ENCODE peak calls at places on chromosomes 12 and 14, in eight cellular contexts. G is AG09319, F is tibial artery, C is lung, I is endothelial cell of umbilical vein, T is MCF 10A, W is progenitor cell of endocrine pancreas, Q is right atrium auricular region. J is an unnamed sample.

GRCh38 chr12:119148049-119148448 is 30.7 kb upstream of the HSPB8 start:
- DNase-seq in I (no peak), F (no peak), T (no peak), W (no peak), G (no peak), C (no peak), Q (no peak), J (no peak)

GRCh38 chr14:102066041-102066451 is 20.8 kb downstream of the HSP90AA1 start:
- DNase-seq in G (no peak), Q (no peak), C (no peak), W (no peak), F (no peak), T (no peak), I (no peak), J (no peak)

GRCh38 chr14:49189381-49189780 is 396.8 kb downstream of the RPS29 start:
- DNase-seq in F (no peak), W (no peak), T (no peak), C (no peak), G (no peak), I (no peak), Q (no peak), J (no peak)

GRCh38 chr12:82525616-82526015 is 161.1 kb upstream of the TMTC2 start:
- DNase-seq in W (no peak), Q (no peak), C (no peak), F (no peak), G (no peak), T (no peak), I (no peak), J (no peak)

GRCh38 chr12:2811791-2812190 is 677 bp upstream of the ITFG2 start:
- DNase-seq in C (no peak), W (no peak), G (no peak), Q (no peak), T (no peak), F (no peak), I (no peak), J (no peak)

GRCh38 chr12:90978117-90978770 is 23.3 kb upstream of the CCER1 start:
- DNase-seq in G (peak), Q (no peak), C (no peak), T (peak), W (no peak), F (no peak), I (peak), J (peak)

GRCh38 chr14:37142835-37143499 is 29.4 kb downstream of the SLC25A21 start:
- DNase-seq in T (peak), I (peak), C (no peak), Q (no peak), G (peak), F (no peak), W (no peak), J (no peak)

GRCh38 chr12:42056130-42056529 is 88.5 kb downstream of the GXYLT1 start:
- DNase-seq in G (no peak), I (no peak), T (no peak), C (no peak), W (no peak), Q (no peak), F (no peak), J (no peak)

GRCh38 chr12:75349946-75350345 is 15.5 kb downstream of the GLIPR1L1 start:
- DNase-seq in C (no peak), Q (no peak), W (no peak), I (no peak), G (no peak), F (no peak), T (no peak), J (no peak)

GRCh38 chr12:88150063-88150462 is 8.0 kb downstream of the TMTC3 start:
- DNase-seq in G (no peak), T (no peak), I (no peak), Q (no peak), W (no peak), C (no peak), F (no peak), J (no peak)

GRCh38 chr12:103909811-103910210 is 20.4 kb upstream of the HSP90B1 start:
- DNase-seq in G (no peak), W (no peak), C (no peak), F (no peak), Q (no peak), T (no peak), I (no peak), J (no peak)

GRCh38 chr12:50992814-50993213 is 33.4 kb downstream of the SLC11A2 start:
- DNase-seq in W (no peak), G (no peak), C (no peak), Q (no peak), F (peak), T (no peak), I (peak), J (no peak)

GRCh38 chr12:101713059-101713682 is 15.7 kb downstream of the CHPT1 start:
- DNase-seq in G (no peak), I (no peak), F (peak), W (no peak), T (no peak), Q (peak), C (no peak), J (no peak)

GRCh38 chr12:92248977-92249376 is 103.3 kb upstream of the BTG1 start:
- DNase-seq in Q (no peak), I (no peak), T (peak), W (no peak), F (no peak), G (no peak), C (no peak), J (no peak)

GRCh38 chr12:102479984-102480383 is 379 bp downstream of the IGF1 start:
- DNase-seq in F (no peak), C (no peak), T (no peak), G (no peak), Q (no peak), I (no peak), W (no peak), J (no peak)

GRCh38 chr14:104731249-104731924 is 7.4 kb downstream of the ADSS1 start:
- DNase-seq in W (no peak), I (no peak), F (no peak), C (no peak), T (no peak), G (no peak), Q (no peak), J (no peak)

GRCh38 chr12:132558861-132559623 is 51.3 kb downstream of the LRCOL1 start:
- DNase-seq in T (no peak), Q (no peak), W (no peak), C (no peak), G (no peak), I (no peak), F (no peak), J (no peak)

GRCh38 chr12:132445884-132446471 is 44.0 kb upstream of the FBRSL1 start:
- DNase-seq in I (peak), F (no peak), G (peak), C (peak), Q (peak), W (no peak), T (no peak), J (no peak)

GRCh38 chr14:75726326-75726725 is 65.3 kb downstream of the TTLL5 start:
- DNase-seq in I (no peak), G (no peak), W (no peak), F (no peak), Q (no peak), T (no peak), C (no peak), J (no peak)

GRCh38 chr12:103642240-103642864 is 55.3 kb downstream of the STAB2 start:
- DNase-seq in F (no peak), W (no peak), C (no peak), I (no peak), Q (no peak), T (no peak), G (no peak), J (no peak)

GRCh38 chr12:62259311-62259992 is 752 bp upstream of the USP15 start:
- DNase-seq in I (no peak), W (no peak), T (no peak), Q (no peak), C (no peak), G (no peak), F (no peak), J (no peak)
- TF ChIP-seq CTCF in I (no peak), W (no peak), T (no peak), Q (no peak), C (no peak), G (no peak), F (no peak), J (no peak)

GRCh38 chr14:65834812-65835211 is 422.3 kb downstream of the FUT8 start:
- DNase-seq in W (no peak), T (no peak), G (no peak), C (no peak), F (no peak), I (no peak), Q (no peak), J (no peak)

GRCh38 chr14:65833256-65833880 is 420.8 kb downstream of the FUT8 start:
- DNase-seq in W (no peak), G (peak), Q (no peak), F (no peak), T (no peak), C (no peak), I (no peak), J (no peak)

GRCh38 chr14:65834051-65834450 is 421.5 kb downstream of the FUT8 start:
- DNase-seq in Q (no peak), G (no peak), F (no peak), C (no peak), W (no peak), T (no peak), I (no peak), J (no peak)

GRCh38 chr14:65835501-65835900 is 423.0 kb downstream of the FUT8 start:
- DNase-seq in G (no peak), T (no peak), C (no peak), F (no peak), I (no peak), W (no peak), Q (peak), J (no peak)

GRCh38 chr14:65832431-65833253 is 420.1 kb downstream of the FUT8 start:
- DNase-seq in C (no peak), G (no peak), Q (no peak), I (peak), F (peak), T (no peak), W (no peak), J (no peak)
- TF ChIP-seq CTCF in C (no peak), G (peak), Q (no peak), I (no peak), F (no peak), T (peak), W (peak), J (peak)

DNA sequence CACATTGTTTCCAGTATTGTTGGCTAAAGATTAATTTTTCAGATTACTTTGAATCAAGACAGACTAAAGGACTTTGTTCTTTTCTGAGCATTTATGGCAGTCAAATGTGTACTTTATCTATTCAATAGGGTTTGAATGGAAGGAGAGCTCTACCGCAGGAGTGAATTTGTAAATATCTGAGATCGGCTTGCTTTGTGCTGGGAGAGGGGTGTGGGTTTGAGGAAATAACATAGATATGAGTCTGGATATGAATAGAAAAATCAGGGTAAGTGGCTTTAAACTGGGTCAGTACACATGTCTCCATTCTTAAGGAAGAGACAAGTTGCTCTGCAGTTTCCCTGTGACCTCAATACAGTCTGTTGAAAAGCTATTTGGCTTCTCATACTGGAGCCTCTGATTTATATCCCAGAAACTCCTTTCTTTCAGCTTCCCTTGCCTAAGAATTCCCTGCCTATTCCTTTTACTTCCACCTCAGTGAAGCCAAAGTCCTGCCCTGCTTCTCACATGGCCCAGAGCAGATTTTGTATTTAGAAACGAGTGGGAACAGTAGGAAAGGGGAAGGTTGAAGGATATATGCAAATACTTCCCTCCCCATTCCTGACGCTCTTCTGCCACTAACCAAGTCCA is 153.5 kb upstream of the ATF7IP start:
- DNase-seq in G (no peak), T (no peak), Q (no peak), F (no peak), W (no peak), I (no peak), C (no peak), J (no peak)
- TF ChIP-seq CTCF in G (no peak), T (no peak), Q (no peak), F (no peak), W (no peak), I (no peak), C (no peak), J (no peak)

DNA sequence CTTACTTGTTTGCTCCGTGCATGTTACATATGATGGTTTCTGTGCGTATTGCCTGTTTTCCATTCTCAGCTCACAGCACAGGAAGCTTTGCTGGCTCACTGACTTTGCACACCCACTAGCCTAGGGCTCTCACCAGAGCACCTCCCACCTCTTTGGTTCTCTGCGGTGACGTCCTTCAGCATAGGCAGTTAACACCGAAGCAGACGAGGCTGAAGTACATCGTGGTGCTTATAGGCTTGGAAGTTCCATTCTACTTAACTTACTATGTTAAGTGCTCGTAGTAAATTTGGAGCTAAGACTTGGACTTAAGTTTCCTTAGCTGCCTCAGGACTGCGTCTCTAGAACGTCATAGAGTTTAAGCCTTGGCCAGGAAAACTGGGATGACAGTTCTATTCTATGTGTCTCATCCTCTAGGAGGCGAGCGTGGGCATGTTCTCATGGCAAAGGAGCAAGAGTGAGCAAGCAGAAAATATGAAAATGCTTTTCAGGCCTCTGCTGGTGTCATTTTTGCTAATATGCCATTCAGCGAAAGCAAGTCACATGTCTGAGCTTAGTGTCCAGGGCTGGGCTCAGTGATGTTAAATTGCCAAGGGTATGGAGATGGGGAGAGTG is 57.4 kb downstream of the NRXN3 start:
- DNase-seq in W (no peak), I (no peak), G (no peak), F (no peak), T (peak), C (no peak), Q (no peak), J (no peak)
- TF ChIP-seq CTCF in W (no peak), I (no peak), G (no peak), F (no peak), T (no peak), C (no peak), Q (no peak), J (no peak)

GRCh38 chr12:96132819-96133218 is 61.4 kb upstream of the ELK3 start:
- DNase-seq in W (no peak), I (peak), C (no peak), Q (no peak), T (peak), F (no peak), G (no peak), J (no peak)
- TF ChIP-seq CTCF in W (peak), I (peak), C (peak), Q (no peak), T (no peak), F (no peak), G (no peak), J (no peak)

DNA sequence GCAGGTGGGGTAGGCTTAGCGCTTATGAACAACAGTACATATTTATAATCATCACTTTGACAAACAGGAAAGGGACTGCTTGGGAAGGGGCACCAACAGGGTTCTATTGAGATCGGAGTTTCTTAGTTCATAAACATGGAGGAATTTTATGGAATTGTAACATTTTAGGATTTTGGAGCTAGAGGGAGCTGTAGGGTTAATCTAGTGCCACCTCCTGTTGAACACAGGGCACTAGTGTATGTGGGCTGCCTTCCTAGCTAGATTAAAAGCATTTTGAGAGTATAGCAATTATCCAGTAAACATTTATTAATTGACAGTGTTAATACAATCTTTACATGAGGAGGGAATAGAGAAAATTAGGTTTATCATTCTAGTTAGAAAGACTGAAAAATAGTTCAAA is 23.1 kb upstream of the TBC1D30 start:
- DNase-seq in I (peak), G (no peak), C (no peak), W (no peak), F (no peak), T (peak), Q (no peak), J (no peak)
- TF ChIP-seq CTCF in I (peak), G (peak), C (no peak), W (peak), F (no peak), T (no peak), Q (no peak), J (peak)

GRCh38 chr12:24773996-24774395 is 174.9 kb downstream of the BCAT1 start:
- DNase-seq in W (no peak), I (no peak), C (no peak), Q (no peak), F (no peak), T (no peak), G (no peak), J (no peak)

GRCh38 chr12:24777359-24777758 is 171.5 kb downstream of the BCAT1 start:
- DNase-seq in Q (no peak), W (no peak), I (no peak), F (no peak), G (no peak), T (no peak), C (no peak), J (no peak)

GRCh38 chr12:24780969-24781368 is 167.9 kb downstream of the BCAT1 start:
- DNase-seq in T (no peak), F (no peak), I (no peak), G (peak), W (no peak), Q (no peak), C (no peak), J (peak)

GRCh38 chr12:24776856-24777255 is 172.0 kb downstream of the BCAT1 start:
- DNase-seq in G (no peak), F (no peak), Q (no peak), T (peak), C (no peak), I (no peak), W (no peak), J (no peak)

DNA sequence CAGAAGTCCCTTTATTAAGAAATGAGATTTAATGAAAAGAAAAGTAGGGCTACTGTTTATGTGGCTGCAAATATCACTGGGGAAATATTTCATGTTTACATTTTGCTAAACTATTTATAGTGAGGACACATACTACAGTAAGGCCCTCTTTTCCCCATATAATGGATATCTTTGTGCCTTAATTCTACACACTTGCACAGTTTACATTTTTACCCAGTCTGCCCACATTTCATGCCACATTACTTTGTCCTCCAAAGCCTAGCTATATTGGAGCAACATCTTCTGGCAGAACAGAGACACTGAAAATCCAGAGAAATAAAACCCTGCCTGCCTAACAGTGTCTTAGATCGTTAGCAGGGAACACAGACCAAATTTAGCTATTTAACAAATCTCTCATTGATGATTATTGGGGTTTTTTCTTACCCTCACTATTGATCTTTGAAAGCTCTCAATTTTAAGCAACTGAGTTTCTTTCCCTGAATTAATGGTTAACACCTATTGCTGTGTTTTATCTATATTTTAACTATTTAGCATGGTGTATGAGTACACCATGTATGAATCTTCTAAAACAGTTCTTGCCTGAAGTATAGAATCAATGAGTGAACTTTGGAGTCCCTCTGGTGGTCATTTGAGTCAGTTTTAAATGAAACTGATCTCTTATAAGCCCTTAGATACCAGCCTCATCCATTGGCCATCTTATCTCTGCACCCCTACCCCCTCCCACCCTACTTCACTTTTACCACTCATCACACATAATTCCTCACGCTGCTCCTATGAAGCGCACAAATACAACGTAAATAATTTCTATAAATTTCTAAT is 170.2 kb downstream of the BCAT1 start:
- DNase-seq in Q (no peak), F (no peak), I (peak), C (no peak), W (no peak), G (peak), T (peak), J (no peak)
- TF ChIP-seq CTCF in Q (no peak), F (peak), I (peak), C (peak), W (peak), G (peak), T (peak), J (peak)

DNA sequence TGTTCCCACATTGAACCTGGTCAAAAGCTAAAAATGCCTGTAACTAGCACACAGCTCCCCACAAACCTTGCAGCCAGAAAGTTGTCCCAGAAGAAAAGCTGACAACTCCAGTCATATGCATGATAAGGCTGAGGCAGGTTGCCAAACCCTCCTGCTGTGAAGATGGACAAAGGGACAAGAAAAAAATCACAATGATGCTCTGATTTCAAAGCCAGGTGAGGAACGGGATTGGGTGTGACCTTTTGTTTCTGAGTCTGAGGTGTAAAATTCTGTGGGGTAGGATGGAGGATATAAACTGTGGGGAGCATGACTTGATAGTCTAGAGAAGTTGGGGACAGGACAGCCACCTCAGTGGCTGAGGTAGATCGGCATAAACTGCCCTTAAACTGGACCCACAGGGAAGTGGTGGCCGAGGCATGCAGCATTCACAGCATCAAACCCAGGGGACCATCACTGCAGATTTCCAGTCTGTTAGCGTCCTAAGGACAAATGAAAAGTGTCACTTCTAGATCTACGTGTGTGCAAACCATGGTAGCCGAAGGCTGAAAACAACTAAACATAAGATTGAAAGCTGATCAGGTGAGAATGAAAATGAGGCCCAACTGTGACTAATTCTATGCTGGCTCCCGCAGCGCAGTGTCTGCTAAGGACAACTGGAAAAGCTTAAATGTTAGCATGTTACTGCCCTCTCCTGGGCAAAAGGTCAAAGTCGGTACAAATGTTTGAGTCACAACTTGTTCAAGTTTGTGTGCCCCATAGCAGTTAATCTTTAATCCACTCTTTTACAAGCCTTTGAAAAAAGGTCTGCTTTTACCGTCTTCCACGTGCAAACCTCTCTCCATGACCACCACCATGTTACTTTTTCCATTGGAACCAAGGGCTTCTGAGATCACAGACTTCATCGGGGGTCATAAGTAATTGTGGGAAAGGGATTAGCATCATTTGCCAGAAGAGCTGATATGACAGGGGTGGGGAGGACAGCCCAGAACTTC is 39.8 kb downstream of the GRIN2B start:
- DNase-seq in T (peak), W (peak), G (no peak), Q (no peak), C (peak), F (peak), I (peak), J (no peak)
- TF ChIP-seq CTCF in T (peak), W (peak), G (no peak), Q (no peak), C (no peak), F (no peak), I (no peak), J (no peak)